ENCODE peak calls at places on chromosomes 2 and 18, in eight cellular contexts. One of them, this sample, is unnamed.

GRCh38 chr2:179235463-179236108 is 29.0 kb downstream of the SESTD1 start:
- DNase-seq in K562: no peak
- DNase-seq in SK-N-SH: no peak
- DNase-seq in HCT116: no peak
- DNase-seq in GM12878: no peak
- DNase-seq in Panc1: no peak
- DNase-seq in GM23338: no peak
- DNase-seq in HepG2: peak
- DNase-seq in this sample: no peak

GRCh38 chr2:175605599-175605988 is 396.5 kb downstream of the LNPK start:
- DNase-seq in GM23338: no peak
- DNase-seq in HCT116: no peak
- DNase-seq in Panc1: no peak
- DNase-seq in GM12878: no peak
- DNase-seq in SK-N-SH: no peak
- DNase-seq in K562: no peak
- DNase-seq in HepG2: peak
- DNase-seq in this sample: no peak

GRCh38 chr2:60560734-60561649 is 7.5 kb upstream of the BCL11A start:
- DNase-seq in Panc1: no peak
- DNase-seq in GM12878: no peak
- DNase-seq in HepG2: peak
- DNase-seq in HCT116: no peak
- DNase-seq in SK-N-SH: no peak
- DNase-seq in K562: peak
- DNase-seq in GM23338: peak
- DNase-seq in this sample: no peak

GRCh38 chr18:72086421-72086820 is 457.7 kb downstream of the CBLN2 start:
- DNase-seq in SK-N-SH: no peak
- DNase-seq in K562: no peak
- DNase-seq in HepG2: peak
- DNase-seq in Panc1: no peak
- DNase-seq in GM23338: peak
- DNase-seq in HCT116: no peak
- DNase-seq in GM12878: no peak
- DNase-seq in this sample: peak

GRCh38 chr18:29693334-29693733 is 1349.2 kb downstream of the DSC3 start:
- DNase-seq in K562: no peak
- DNase-seq in SK-N-SH: no peak
- DNase-seq in GM23338: peak
- DNase-seq in GM12878: no peak
- DNase-seq in Panc1: no peak
- DNase-seq in HCT116: no peak
- DNase-seq in HepG2: no peak
- DNase-seq in this sample: no peak

GRCh38 chr2:217858519-217859466 is 144.0 kb downstream of the TNS1 start:
- DNase-seq in GM23338: no peak
- DNase-seq in SK-N-SH: peak
- DNase-seq in GM12878: no peak
- DNase-seq in K562: no peak
- DNase-seq in HepG2: peak
- DNase-seq in Panc1: no peak
- DNase-seq in HCT116: no peak
- DNase-seq in this sample: no peak

GRCh38 chr2:138000796-138001195 is 36.5 kb downstream of the HNMT start:
- DNase-seq in K562: no peak
- DNase-seq in HepG2: no peak
- DNase-seq in GM12878: no peak
- DNase-seq in HCT116: no peak
- DNase-seq in Panc1: no peak
- DNase-seq in SK-N-SH: no peak
- DNase-seq in GM23338: no peak
- DNase-seq in this sample: no peak

GRCh38 chr2:20687260-20687772 is 20.4 kb downstream of the GDF7 start:
- DNase-seq in K562: no peak
- DNase-seq in GM23338: no peak
- DNase-seq in SK-N-SH: no peak
- DNase-seq in HCT116: no peak
- DNase-seq in Panc1: no peak
- DNase-seq in GM12878: no peak
- DNase-seq in HepG2: no peak
- DNase-seq in this sample: no peak

GRCh38 chr2:213065583-213066444 is 85.6 kb downstream of the IKZF2 start:
- DNase-seq in Panc1: no peak
- DNase-seq in HepG2: no peak
- DNase-seq in HCT116: no peak
- DNase-seq in GM12878: no peak
- DNase-seq in SK-N-SH: peak
- DNase-seq in K562: no peak
- DNase-seq in GM23338: peak
- DNase-seq in this sample: peak

GRCh38 chr18:50709215-50709614 is 110.6 kb downstream of the MRO start:
- DNase-seq in HCT116: no peak
- DNase-seq in Panc1: no peak
- DNase-seq in SK-N-SH: no peak
- DNase-seq in HepG2: no peak
- DNase-seq in GM12878: no peak
- DNase-seq in K562: no peak
- DNase-seq in GM23338: peak
- DNase-seq in this sample: no peak

GRCh38 chr2:172457606-172458005 is 30.2 kb downstream of the ITGA6 start:
- DNase-seq in GM23338: no peak
- DNase-seq in K562: no peak
- DNase-seq in HepG2: no peak
- DNase-seq in GM12878: no peak
- DNase-seq in HCT116: no peak
- DNase-seq in SK-N-SH: no peak
- DNase-seq in Panc1: no peak
- DNase-seq in this sample: no peak

GRCh38 chr2:114661926-114662670 is 219.7 kb downstream of the DPP10 start:
- DNase-seq in Panc1: no peak
- DNase-seq in HCT116: no peak
- DNase-seq in GM12878: no peak
- DNase-seq in SK-N-SH: peak
- DNase-seq in K562: no peak
- DNase-seq in HepG2: no peak
- DNase-seq in GM23338: peak
- DNase-seq in this sample: no peak

GRCh38 chr18:11866764-11867163 is 15.6 kb downstream of the CHMP1B start:
- DNase-seq in GM12878: no peak
- DNase-seq in GM23338: no peak
- DNase-seq in HCT116: no peak
- DNase-seq in K562: no peak
- DNase-seq in Panc1: no peak
- DNase-seq in HepG2: no peak
- DNase-seq in SK-N-SH: no peak
- DNase-seq in this sample: no peak

GRCh38 chr18:63082661-63083531 is 236.7 kb downstream of the BCL2 start:
- DNase-seq in GM12878: no peak
- DNase-seq in GM23338: no peak
- DNase-seq in HCT116: no peak
- DNase-seq in SK-N-SH: no peak
- DNase-seq in K562: no peak
- DNase-seq in HepG2: no peak
- DNase-seq in Panc1: no peak
- DNase-seq in this sample: no peak

GRCh38 chr18:56108486-56109367 is 520.7 kb upstream of the TCF4 start:
- DNase-seq in K562: no peak
- DNase-seq in HCT116: no peak
- DNase-seq in GM12878: no peak
- DNase-seq in Panc1: no peak
- DNase-seq in GM23338: no peak
- DNase-seq in SK-N-SH: no peak
- DNase-seq in HepG2: no peak
- DNase-seq in this sample: no peak

GRCh38 chr2:136006658-136007057 is 21.2 kb upstream of the DARS1 start:
- DNase-seq in GM23338: peak
- DNase-seq in GM12878: no peak
- DNase-seq in SK-N-SH: no peak
- DNase-seq in Panc1: no peak
- DNase-seq in K562: no peak
- DNase-seq in HCT116: no peak
- DNase-seq in HepG2: no peak
- DNase-seq in this sample: no peak

GRCh38 chr2:16773080-16773713 is 107.6 kb upstream of the CYRIA start:
- DNase-seq in SK-N-SH: peak
- DNase-seq in Panc1: peak
- DNase-seq in GM23338: peak
- DNase-seq in HCT116: peak
- DNase-seq in K562: peak
- DNase-seq in HepG2: peak
- DNase-seq in GM12878: no peak
- DNase-seq in this sample: peak

GRCh38 chr18:36829362-36830140 is 624 bp downstream of the KIAA1328 start:
- DNase-seq in HCT116: no peak
- DNase-seq in GM12878: no peak
- DNase-seq in SK-N-SH: no peak
- DNase-seq in K562: peak
- DNase-seq in HepG2: peak
- DNase-seq in GM23338: no peak
- DNase-seq in Panc1: no peak
- DNase-seq in this sample: no peak

GRCh38 chr18:2547477-2548087 is 23.7 kb downstream of the METTL4 start:
- DNase-seq in Panc1: peak
- DNase-seq in GM12878: peak
- DNase-seq in HCT116: peak
- DNase-seq in GM23338: peak
- DNase-seq in HepG2: peak
- DNase-seq in K562: peak
- DNase-seq in SK-N-SH: peak
- DNase-seq in this sample: peak

GRCh38 chr2:196284901-196285589 is 113.7 kb upstream of the STK17B start:
- DNase-seq in GM23338: no peak
- DNase-seq in HepG2: no peak
- DNase-seq in K562: no peak
- DNase-seq in Panc1: no peak
- DNase-seq in SK-N-SH: no peak
- DNase-seq in HCT116: no peak
- DNase-seq in GM12878: no peak
- DNase-seq in this sample: no peak

GRCh38 chr2:88227446-88227845 is 57.3 kb downstream of the THNSL2 start:
- DNase-seq in HepG2: no peak
- DNase-seq in GM12878: no peak
- DNase-seq in Panc1: no peak
- DNase-seq in GM23338: no peak
- DNase-seq in K562: no peak
- DNase-seq in SK-N-SH: no peak
- DNase-seq in HCT116: peak
- DNase-seq in this sample: no peak

GRCh38 chr2:61854435-61855177 is 746 bp upstream of the FAM161A start:
- DNase-seq in K562: peak
- DNase-seq in Panc1: peak
- DNase-seq in HCT116: peak
- DNase-seq in GM23338: peak
- DNase-seq in GM12878: peak
- DNase-seq in SK-N-SH: peak
- DNase-seq in HepG2: peak
- DNase-seq in this sample: peak
- TF ChIP-seq POLR2AphosphoS5 in K562: no peak
- TF ChIP-seq POLR2AphosphoS5 in Panc1: peak
- TF ChIP-seq POLR2AphosphoS5 in HCT116: no peak
- TF ChIP-seq POLR2AphosphoS5 in GM23338: peak
- TF ChIP-seq POLR2AphosphoS5 in GM12878: peak
- TF ChIP-seq POLR2AphosphoS5 in SK-N-SH: peak
- TF ChIP-seq POLR2AphosphoS5 in HepG2: peak
- TF ChIP-seq POLR2AphosphoS5 in this sample: peak

GRCh38 chr2:66110071-66110470 is 324.9 kb upstream of the MEIS1 start:
- DNase-seq in SK-N-SH: no peak
- DNase-seq in Panc1: no peak
- DNase-seq in HepG2: no peak
- DNase-seq in GM23338: no peak
- DNase-seq in K562: no peak
- DNase-seq in GM12878: no peak
- DNase-seq in HCT116: no peak
- DNase-seq in this sample: no peak

GRCh38 chr2:66103581-66103980 is 331.3 kb upstream of the MEIS1 start:
- DNase-seq in K562: no peak
- DNase-seq in HCT116: no peak
- DNase-seq in Panc1: no peak
- DNase-seq in GM23338: peak
- DNase-seq in HepG2: no peak
- DNase-seq in GM12878: no peak
- DNase-seq in SK-N-SH: no peak
- DNase-seq in this sample: no peak

GRCh38 chr2:66110646-66111045 is 324.3 kb upstream of the MEIS1 start:
- DNase-seq in HCT116: no peak
- DNase-seq in GM12878: no peak
- DNase-seq in HepG2: no peak
- DNase-seq in SK-N-SH: no peak
- DNase-seq in K562: no peak
- DNase-seq in GM23338: no peak
- DNase-seq in Panc1: no peak
- DNase-seq in this sample: no peak

GRCh38 chr2:66109419-66109818 is 325.5 kb upstream of the MEIS1 start:
- DNase-seq in K562: no peak
- DNase-seq in GM23338: no peak
- DNase-seq in HepG2: no peak
- DNase-seq in SK-N-SH: no peak
- DNase-seq in GM12878: no peak
- DNase-seq in Panc1: no peak
- DNase-seq in HCT116: no peak
- DNase-seq in this sample: no peak

GRCh38 chr2:66105354-66105753 is 329.6 kb upstream of the MEIS1 start:
- DNase-seq in SK-N-SH: no peak
- DNase-seq in K562: no peak
- DNase-seq in GM23338: no peak
- DNase-seq in GM12878: no peak
- DNase-seq in Panc1: no peak
- DNase-seq in HCT116: no peak
- DNase-seq in HepG2: no peak
- DNase-seq in this sample: no peak
- TF ChIP-seq REST in SK-N-SH: no peak
- TF ChIP-seq REST in K562: no peak
- TF ChIP-seq REST in GM23338: no peak
- TF ChIP-seq REST in GM12878: no peak
- TF ChIP-seq REST in Panc1: no peak
- TF ChIP-seq REST in HCT116: no peak
- TF ChIP-seq REST in HepG2: no peak
- TF ChIP-seq REST in this sample: no peak

DNA sequence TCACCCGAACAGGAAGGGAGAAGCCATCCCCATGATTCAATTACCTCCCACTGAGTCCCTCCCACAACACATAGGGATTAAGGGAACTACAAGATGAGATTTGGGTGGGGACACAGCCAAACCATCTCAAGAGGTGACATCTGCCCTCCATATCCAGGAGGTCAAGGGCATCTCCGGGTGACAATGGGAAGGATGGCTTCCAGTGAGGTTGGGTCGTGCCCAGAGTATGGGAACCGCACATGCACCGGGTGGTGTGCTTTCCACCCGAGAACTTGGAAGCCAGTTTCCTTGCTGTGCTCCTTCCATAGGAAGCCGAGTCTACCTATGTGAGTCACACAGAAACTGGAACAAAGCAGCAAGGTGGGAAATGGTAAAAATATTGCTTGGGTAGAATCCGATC is 216.9 kb upstream of the SALL3 start:
- DNase-seq in GM23338: no peak
- DNase-seq in K562: no peak
- DNase-seq in Panc1: no peak
- DNase-seq in HepG2: no peak
- DNase-seq in HCT116: no peak
- DNase-seq in GM12878: no peak
- DNase-seq in SK-N-SH: no peak
- DNase-seq in this sample: no peak
- TF ChIP-seq POLR2AphosphoS5 in GM23338: no peak
- TF ChIP-seq POLR2AphosphoS5 in K562: no peak
- TF ChIP-seq POLR2AphosphoS5 in Panc1: no peak
- TF ChIP-seq POLR2AphosphoS5 in HepG2: no peak
- TF ChIP-seq POLR2AphosphoS5 in HCT116: no peak
- TF ChIP-seq POLR2AphosphoS5 in GM12878: no peak
- TF ChIP-seq POLR2AphosphoS5 in SK-N-SH: no peak
- TF ChIP-seq POLR2AphosphoS5 in this sample: no peak

GRCh38 chr2:160051374-160051800 is 11.0 kb downstream of the PLA2R1 start:
- DNase-seq in HCT116: no peak
- DNase-seq in Panc1: no peak
- DNase-seq in GM23338: no peak
- DNase-seq in K562: no peak
- DNase-seq in GM12878: no peak
- DNase-seq in HepG2: no peak
- DNase-seq in SK-N-SH: no peak
- DNase-seq in this sample: no peak
- TF ChIP-seq REST in HCT116: no peak
- TF ChIP-seq REST in Panc1: no peak
- TF ChIP-seq REST in GM23338: no peak
- TF ChIP-seq REST in K562: no peak
- TF ChIP-seq REST in GM12878: no peak
- TF ChIP-seq REST in HepG2: no peak
- TF ChIP-seq REST in SK-N-SH: no peak
- TF ChIP-seq REST in this sample: no peak

This sample was measured in HL-60.